ENCODE peak calls at places on chromosomes 7 and 10, in six cellular contexts. P, D, N, Z, F and Q are unnamed samples.

GRCh38 chr7:24401628-24402593 is 117.9 kb downstream of the NPY start:
- DNase-seq in P (no peak), D (peak; percentile 39), N (peak; percentile 12), Z (no peak), F (no peak), Q (no peak)

GRCh38 chr10:79445217-79445707 is at the start of gene ZCCHC24:
- DNase-seq in P (no peak), D (peak; percentile 46), N (peak; percentile 55), Z (peak; percentile 50), F (peak; percentile 80), Q (no peak)

GRCh38 chr10:13401142-13401541 is 53.0 kb upstream of the SEPHS1 start:
- DNase-seq in P (no peak), D (no peak), N (no peak), Z (no peak), F (no peak), Q (no peak)

GRCh38 chr7:157411580-157411979 is 74.8 kb downstream of the DNAJB6 start:
- DNase-seq in P (no peak), D (peak; percentile 56), N (no peak), Z (no peak), F (no peak), Q (no peak)

GRCh38 chr7:7688310-7688709 is 30.1 kb downstream of the RPA3 start:
- DNase-seq in P (no peak), D (no peak), N (no peak), Z (no peak), F (no peak), Q (no peak)

GRCh38 chr7:91310829-91311460 is 46.7 kb downstream of the FZD1 start:
- DNase-seq in P (no peak), D (peak; percentile 56), N (no peak), Z (peak; percentile 71), F (peak; percentile 69), Q (no peak)

GRCh38 chr7:149495785-149496641 is 1.6 kb downstream of the ZNF746 start:
- DNase-seq in P (no peak), D (peak; percentile 66), N (no peak), Z (no peak), F (peak; percentile 79), Q (peak; percentile 23)

GRCh38 chr10:109428775-109429480 is 494.4 kb downstream of the XPNPEP1 start:
- DNase-seq in P (no peak), D (no peak), N (no peak), Z (no peak), F (no peak), Q (no peak)

GRCh38 chr7:30713397-30713796 is 31.1 kb upstream of the CRHR2 start:
- DNase-seq in P (no peak), D (peak; percentile 57), N (no peak), Z (no peak), F (no peak), Q (no peak)

GRCh38 chr10:154348-154747 is 19.1 kb downstream of the ZMYND11 start:
- DNase-seq in P (no peak), D (no peak), N (no peak), Z (no peak), F (no peak), Q (no peak)

GRCh38 chr10:77637474-77637985 is at the start of gene KCNMA1:
- DNase-seq in P (no peak), D (no peak), N (peak; percentile 51), Z (peak; percentile 51), F (peak; percentile 77), Q (peak; percentile 58)

GRCh38 chr7:98872328-98872924 is 2.6 kb upstream of the TMEM130 start:
- DNase-seq in P (no peak), D (peak; percentile 46), N (peak; percentile 45), Z (peak; percentile 47), F (peak; percentile 23), Q (no peak)

GRCh38 chr10:94546058-94546595 is 539 bp downstream of the HELLS start:
- DNase-seq in P (no peak), D (peak; percentile 47), N (peak; percentile 34), Z (peak; percentile 16), F (no peak), Q (no peak)

GRCh38 chr10:30832727-30833624 is 198.7 kb downstream of the ZNF438 start:
- DNase-seq in P (no peak), D (no peak), N (no peak), Z (no peak), F (peak; percentile 54), Q (peak; percentile 35)

GRCh38 chr7:30226593-30227268 is 57.7 kb upstream of the ZNRF2 start:
- DNase-seq in P (no peak), D (peak; percentile 65), N (peak; percentile 58), Z (peak; percentile 77), F (no peak), Q (peak; percentile 33)

GRCh38 chr10:34781709-34782108 is 33.4 kb downstream of the PARD3 start:
- DNase-seq in P (no peak), D (no peak), N (no peak), Z (no peak), F (no peak), Q (no peak)

GRCh38 chr7:149463500-149464161 is 2.8 kb upstream of the ZNF777 start:
- DNase-seq in P (no peak), D (no peak), N (no peak), Z (no peak), F (no peak), Q (no peak)

GRCh38 chr10:105241254-105241653 is 600.2 kb downstream of the SORCS3 start:
- DNase-seq in P (no peak), D (no peak), N (no peak), Z (no peak), F (no peak), Q (no peak)

GRCh38 chr7:66748127-66748511 is 7.6 kb downstream of the RABGEF1 start:
- DNase-seq in P (peak; percentile 66), D (no peak), N (no peak), Z (no peak), F (no peak), Q (no peak)

GRCh38 chr7:112743811-112744210 is 46.4 kb downstream of the TMEM168 start:
- DNase-seq in P (no peak), D (no peak), N (no peak), Z (no peak), F (no peak), Q (no peak)

GRCh38 chr10:29590598-29591415 is 44.0 kb downstream of the SVIL start:
- DNase-seq in P (peak; percentile 31), D (peak; percentile 62), N (peak; percentile 33), Z (no peak), F (no peak), Q (no peak)

GRCh38 chr7:123819001-123819400 is 26.0 kb upstream of the HYAL4 start:
- DNase-seq in P (no peak), D (no peak), N (no peak), Z (no peak), F (no peak), Q (no peak)

GRCh38 chr10:74145133-74145532 is 5.5 kb downstream of the AP3M1 start:
- DNase-seq in P (peak; percentile 74), D (peak; percentile 70), N (no peak), Z (no peak), F (no peak), Q (no peak)

GRCh38 chr10:127854769-127855583 is 37.8 kb downstream of the CLRN3 start:
- DNase-seq in P (no peak), D (no peak), N (no peak), Z (no peak), F (no peak), Q (no peak)

GRCh38 chr7:127107601-127108007 is 145.1 kb downstream of the GRM8 start:
- DNase-seq in P (no peak), D (peak; percentile 81), N (peak; percentile 30), Z (peak; percentile 24), F (no peak), Q (peak; percentile 81)
- TF ChIP-seq CTCF in P (peak; percentile 23), D (peak; percentile 67), N (peak; percentile 54), Z (peak; percentile 71), F (no peak), Q (peak; percentile 39)

DNA sequence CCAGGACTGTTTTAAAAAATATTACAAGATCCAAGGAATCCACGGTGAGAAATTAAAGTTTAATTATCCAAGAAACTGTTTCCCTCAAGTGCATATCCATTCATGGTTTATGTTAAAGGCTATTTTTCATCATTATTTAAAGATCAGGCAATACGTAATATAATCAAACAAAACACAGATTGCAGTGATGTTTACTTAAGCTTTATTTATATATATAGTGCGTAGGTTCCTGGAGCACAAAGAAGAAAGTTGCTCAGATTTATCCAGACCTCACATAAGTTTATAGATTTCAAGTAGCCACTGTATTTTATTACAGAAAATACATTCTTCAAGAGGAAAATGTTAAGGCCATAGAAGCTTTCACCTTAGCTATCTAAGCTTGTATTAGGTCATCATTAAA is 210.0 kb upstream of the KLF14 start:
- DNase-seq in P (no peak), D (no peak), N (no peak), Z (no peak), F (no peak), Q (no peak)
- TF ChIP-seq CTCF in P (no peak), D (no peak), N (no peak), Z (no peak), F (no peak), Q (no peak)

GRCh38 chr10:6349846-6350245 is 147.1 kb downstream of the PFKFB3 start:
- DNase-seq in P (no peak), D (no peak), N (no peak), Z (no peak), F (no peak), Q (no peak)

GRCh38 chr10:6351540-6351939 is 148.8 kb downstream of the PFKFB3 start:
- DNase-seq in P (no peak), D (no peak), N (no peak), Z (no peak), F (no peak), Q (no peak)

GRCh38 chr10:6356280-6356793 is 153.6 kb downstream of the PFKFB3 start:
- DNase-seq in P (no peak), D (no peak), N (no peak), Z (no peak), F (no peak), Q (no peak)

GRCh38 chr10:6350609-6351008 is 147.9 kb downstream of the PFKFB3 start:
- DNase-seq in P (no peak), D (no peak), N (no peak), Z (no peak), F (no peak), Q (no peak)

DNA sequence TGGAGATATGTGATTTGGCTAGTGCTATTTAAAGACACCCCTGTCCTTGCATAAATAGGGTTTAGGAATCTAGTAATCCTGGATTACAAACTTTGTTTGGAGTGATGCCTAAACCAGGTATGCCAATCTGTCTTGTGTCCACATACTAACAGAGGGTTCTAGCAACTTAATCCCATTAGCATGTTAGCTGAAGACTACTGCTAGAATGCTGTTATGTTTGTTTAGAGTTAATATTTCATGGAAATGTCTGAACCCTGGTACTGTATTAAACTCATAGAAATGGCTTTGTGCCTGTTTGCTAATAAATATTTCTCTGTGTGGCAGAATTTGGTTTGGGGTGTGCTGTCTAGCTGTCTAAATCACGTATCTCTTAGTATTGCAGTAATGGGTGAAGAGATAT is 150.8 kb downstream of the PFKFB3 start:
- DNase-seq in P (no peak), D (no peak), N (peak; percentile 67), Z (no peak), F (no peak), Q (no peak)
- TF ChIP-seq CTCF in P (no peak), D (no peak), N (no peak), Z (no peak), F (no peak), Q (no peak)

DNA sequence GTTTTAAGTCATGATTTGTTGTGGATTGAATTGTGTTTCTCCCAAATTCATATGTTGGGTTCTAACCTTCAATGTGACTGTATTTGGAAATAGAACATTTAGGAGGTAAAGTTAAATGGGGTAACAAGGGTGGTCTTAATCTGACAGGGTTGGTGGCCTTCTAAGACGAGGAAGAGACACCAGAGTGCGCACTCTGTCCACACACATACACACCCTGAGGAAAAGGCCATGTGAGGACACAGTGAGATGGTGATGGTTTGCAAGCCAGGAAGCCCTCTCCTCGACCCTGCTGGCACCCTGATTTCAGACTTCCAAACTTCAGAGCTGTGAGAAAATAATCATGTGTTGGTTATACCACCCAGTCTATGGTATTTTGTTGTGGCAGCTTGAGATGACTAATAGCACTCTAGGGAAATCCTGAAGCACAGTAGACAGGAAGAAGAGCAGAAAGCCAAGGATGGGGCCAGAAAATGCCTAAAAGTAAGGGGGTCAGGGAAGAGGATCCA is 28.0 kb upstream of the SEM1 start:
- DNase-seq in P (no peak), D (no peak), N (no peak), Z (no peak), F (no peak), Q (no peak)
- TF ChIP-seq CTCF in P (no peak), D (no peak), N (no peak), Z (peak; percentile 20), F (no peak), Q (no peak)